ENCODE peak calls at places on chromosomes 6 and 20, in four cellular contexts. K is CD8-positive, alpha-beta T cell; D is lower lobe of right lung; U is Calu3. M is an unnamed sample.

GRCh38 chr6:23045280-23045679 is 475.9 kb downstream of the HDGFL1 start:
- DNase-seq in K (no peak), D (no peak), U (no peak), M (no peak)

GRCh38 chr6:12196326-12196936 is 93.7 kb upstream of the EDN1 start:
- DNase-seq in K (no peak), D (no peak), U (no peak), M (no peak)

GRCh38 chr6:35898003-35898402 is 22.9 kb downstream of the SRPK1 start:
- DNase-seq in K (no peak), D (no peak), U (no peak), M (no peak)

GRCh38 chr6:84086545-84087429 is 53.2 kb downstream of the MRAP2 start:
- DNase-seq in K (no peak), D (no peak), U (peak; percentile 4), M (no peak)

GRCh38 chr6:160974304-160974771 is 17.2 kb upstream of the MAP3K4 start:
- DNase-seq in K (no peak), D (no peak), U (no peak), M (no peak)

GRCh38 chr6:48037946-48038345 is 73.1 kb downstream of the PTCHD4 start:
- DNase-seq in K (no peak), D (no peak), U (no peak), M (peak; percentile 8)

GRCh38 chr6:11368264-11368663 is 135.8 kb upstream of the NEDD9 start:
- DNase-seq in K (no peak), D (no peak), U (no peak), M (no peak)

GRCh38 chr6:169653691-169654090 is 48.1 kb downstream of the WDR27 start:
- DNase-seq in K (no peak), D (no peak), U (no peak), M (no peak)

GRCh38 chr20:20327756-20328155 is 40.1 kb upstream of the INSM1 start:
- DNase-seq in K (no peak), D (no peak), U (no peak), M (no peak)

GRCh38 chr6:20554326-20554725 is 20.1 kb downstream of the CDKAL1 start:
- DNase-seq in K (no peak), D (no peak), U (no peak), M (no peak)

GRCh38 chr6:116405147-116405546 is 34.4 kb downstream of the DSE start:
- DNase-seq in K (no peak), D (no peak), U (no peak), M (peak; percentile 66)

GRCh38 chr6:151692216-151692615 is 115.3 kb upstream of the ESR1 start:
- DNase-seq in K (no peak), D (no peak), U (no peak), M (no peak)

GRCh38 chr20:57964011-57964862 is 254.4 kb upstream of the PMEPA1 start:
- DNase-seq in K (no peak), D (no peak), U (no peak), M (no peak)

GRCh38 chr6:157570752-157571151 is 189.8 kb downstream of the ZDHHC14 start:
- DNase-seq in K (no peak), D (no peak), U (no peak), M (no peak)

GRCh38 chr20:9474835-9475413 is 39.5 kb upstream of the LAMP5 start:
- DNase-seq in K (no peak), D (no peak), U (no peak), M (no peak)

GRCh38 chr6:33248643-33248931 is 23.1 kb downstream of the VPS52 start:
- DNase-seq in K (no peak), D (no peak), U (no peak), M (no peak)

GRCh38 chr6:157017022-157017421 is 239.8 kb downstream of the ARID1B start:
- DNase-seq in K (no peak), D (no peak), U (no peak), M (no peak)

GRCh38 chr6:81766482-81767069 is 14.1 kb upstream of the TENT5A start:
- DNase-seq in K (no peak), D (no peak), U (peak; percentile 67), M (no peak)

GRCh38 chr20:4225778-4226177 is 210.4 kb upstream of the RNF24 start:
- DNase-seq in K (no peak), D (no peak), U (no peak), M (no peak)

GRCh38 chr6:168282985-168283685 is 36.4 kb downstream of the DACT2 start:
- DNase-seq in K (no peak), D (no peak), U (no peak), M (no peak)
- TF ChIP-seq CTCF in K (no peak), D (no peak), U (no peak), M (no peak)

GRCh38 chr20:44746367-44747165 is 901 bp downstream of the KCNK15 start:
- DNase-seq in K (no peak), D (peak; percentile 58), U (peak; percentile 71), M (no peak)

GRCh38 chr20:44750081-44750805 is 4.6 kb downstream of the KCNK15 start:
- DNase-seq in K (no peak), D (no peak), U (no peak), M (peak; percentile 28)

GRCh38 chr20:44747166-44748004 is 1.7 kb downstream of the KCNK15 start:
- DNase-seq in K (peak; percentile 57), D (peak; percentile 84), U (peak; percentile 98), M (no peak)

GRCh38 chr20:44745560-44746366 is at the start of gene KCNK15:
- DNase-seq in K (peak; percentile 21), D (no peak), U (peak; percentile 38), M (no peak)

GRCh38 chr20:44748005-44748370 is 2.3 kb downstream of the KCNK15 start:
- DNase-seq in K (no peak), D (no peak), U (no peak), M (no peak)
- TF ChIP-seq CTCF in K (no peak), D (no peak), U (no peak), M (no peak)

GRCh38 chr6:31158863-31159855 is 770 bp downstream of the TCF19 start:
- DNase-seq in K (peak; percentile 18), D (no peak), U (peak; percentile 70), M (peak; percentile 58)
- TF ChIP-seq CTCF in K (no peak), D (no peak), U (peak; percentile 34), M (peak; percentile 41)

GRCh38 chr6:144581807-144582537 is 296.8 kb downstream of the UTRN start:
- DNase-seq in K (no peak), D (no peak), U (peak; percentile 1), M (no peak)
- TF ChIP-seq CTCF in K (peak; percentile 67), D (peak; percentile 44), U (no peak), M (peak; percentile 66)

GRCh38 chr6:42819803-42820508 is 38.1 kb downstream of the BICRAL start:
- DNase-seq in K (no peak), D (no peak), U (no peak), M (no peak)
- TF ChIP-seq CTCF in K (no peak), D (peak; percentile 37), U (peak; percentile 29), M (no peak)

GRCh38 chr6:49504666-49505065 is 4.9 kb downstream of the GLYATL3 start:
- DNase-seq in K (no peak), D (no peak), U (no peak), M (no peak)
- TF ChIP-seq CTCF in K (no peak), D (no peak), U (no peak), M (no peak)

DNA sequence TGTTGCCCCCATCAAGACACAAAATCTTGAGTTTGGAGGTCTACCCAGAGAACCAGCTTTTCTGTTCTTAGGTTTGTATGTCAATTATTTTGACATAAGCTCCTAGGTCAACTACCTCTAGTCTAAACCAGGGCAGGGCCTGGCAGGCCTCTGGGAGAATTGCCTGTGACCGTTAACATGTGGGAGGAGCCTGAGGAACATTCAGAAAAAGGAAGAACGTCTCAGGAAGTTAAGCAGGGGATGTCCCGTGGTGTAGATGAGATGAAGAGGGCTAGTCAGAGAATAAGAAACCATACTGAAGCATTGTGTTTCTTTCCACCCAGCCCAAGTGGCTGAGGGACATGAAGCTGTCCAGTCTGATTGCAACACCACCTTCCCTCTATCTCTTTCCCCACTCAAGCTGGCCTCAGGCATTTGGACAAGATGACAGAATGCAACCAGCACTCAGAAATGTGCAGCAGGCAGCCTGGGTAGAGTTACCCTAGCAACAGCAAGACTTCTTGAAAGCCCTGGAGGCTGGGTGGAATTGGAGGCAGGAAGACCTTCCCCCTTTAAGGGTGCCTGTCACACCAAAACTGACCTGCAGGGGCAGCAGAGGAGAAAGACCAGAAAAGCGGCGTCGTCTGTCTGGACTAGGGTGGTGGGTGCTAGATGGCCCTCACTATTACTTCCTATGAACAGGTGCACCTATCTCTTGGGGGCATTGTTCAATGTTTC is 186.2 kb downstream of the UNC5CL start:
- DNase-seq in K (no peak), D (no peak), U (peak; percentile 36), M (no peak)
- TF ChIP-seq CTCF in K (no peak), D (peak; percentile 31), U (peak; percentile 71), M (peak; percentile 51)

DNA sequence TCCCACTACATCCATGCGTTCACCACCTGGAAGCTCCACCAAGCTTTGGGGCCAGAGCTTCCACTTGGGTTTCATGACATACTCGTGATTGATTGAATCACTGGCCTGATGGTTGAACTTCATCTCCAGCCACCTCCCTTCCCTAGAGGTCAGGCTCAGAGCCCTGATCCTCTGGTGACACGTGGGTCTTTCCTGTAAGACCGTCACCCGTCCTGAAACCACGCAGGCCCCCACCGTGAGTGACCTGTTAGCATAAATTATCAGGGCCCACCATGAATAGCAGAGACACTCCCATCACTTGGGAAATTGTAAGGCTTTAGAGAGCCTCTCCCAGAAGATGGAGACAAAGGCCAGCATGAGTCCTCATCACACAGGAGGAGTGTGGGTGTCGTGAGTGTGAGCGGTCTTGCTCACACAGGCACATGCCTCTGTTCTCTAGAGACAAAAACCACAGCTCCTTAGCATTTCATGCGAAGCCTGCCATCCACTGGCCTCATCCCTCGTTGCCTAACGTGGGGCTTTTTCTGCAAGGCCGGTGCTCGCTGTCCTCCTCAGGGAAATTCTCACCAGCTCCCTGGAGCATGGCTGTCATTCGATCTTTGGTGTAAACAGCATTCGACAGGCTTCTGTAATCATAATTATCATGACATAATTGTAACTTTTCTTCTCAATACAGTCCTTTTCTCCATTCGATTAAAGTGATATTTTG is 65.1 kb upstream of the DUSP22 start:
- DNase-seq in K (no peak), D (no peak), U (no peak), M (peak; percentile 76)
- TF ChIP-seq CTCF in K (no peak), D (no peak), U (no peak), M (peak; percentile 56)

GRCh38 chr20:6506906-6507305 is 260.6 kb upstream of the BMP2 start:
- DNase-seq in K (no peak), D (no peak), U (no peak), M (no peak)
- TF ChIP-seq CTCF in K (no peak), D (no peak), U (no peak), M (no peak)

GRCh38 chr6:45896783-45897441 is 118.7 kb downstream of the CLIC5 start:
- DNase-seq in K (no peak), D (peak; percentile 47), U (no peak), M (no peak)
- TF ChIP-seq CTCF in K (no peak), D (no peak), U (no peak), M (no peak)

M was measured in GM06990.